ENCODE peak calls at places on chromosomes 6 and 20, in ten cellular contexts. A is Peyer's patch, P is endothelial cell of umbilical vein, O is tibial artery, R is sigmoid colon, F is right atrium auricular region, T is pancreas, Q is body of pancreas, J is mammary epithelial cell, S is aorta. M is an unnamed sample. For H3K36me3 and H3K4me1, the result is how much of the 10 kb centered on the place peaks cover.

GRCh38 chr6:154919806-154920205 is 75.3 kb upstream of the TIAM2 start:
- DNase-seq in S (no peak), P (no peak), T (no peak), Q (no peak), J (no peak), R (peak), A (no peak), O (no peak), F (no peak), M (no peak)

GRCh38 chr6:98839788-98840361 is 5.5 kb downstream of the POU3F2 start:
- DNase-seq in P (no peak), J (no peak), R (no peak), F (no peak), S (no peak), A (no peak), O (no peak), T (no peak), Q (no peak), M (no peak)

GRCh38 chr6:1200706-1201105 is 111.2 kb upstream of the FOXQ1 start:
- DNase-seq in T (no peak), O (no peak), Q (no peak), A (no peak), S (no peak), J (no peak), F (no peak), P (no peak), R (no peak), M (no peak)

GRCh38 chr20:60139663-60140446 is 181.6 kb downstream of the CDH26 start:
- DNase-seq in S (no peak), J (no peak), F (no peak), A (no peak), P (no peak), Q (no peak), O (no peak), T (no peak), R (no peak), M (no peak)

GRCh38 chr20:62902926-62903615 is 23.2 kb downstream of the DIDO1 start:
- DNase-seq in J (peak), S (no peak), A (no peak), R (no peak), Q (no peak), F (no peak), P (no peak), O (no peak), T (no peak), M (no peak)

GRCh38 chr6:139028242-139028657 is 295 bp upstream of the ABRACL start:
- DNase-seq in F (no peak), S (no peak), J (no peak), O (no peak), A (no peak), P (no peak), R (no peak), Q (peak), T (no peak), M (no peak)

GRCh38 chr6:70412797-70413113 is 553 bp upstream of the FAM135A start:
- DNase-seq in S (no peak), R (no peak), P (no peak), J (no peak), Q (no peak), T (no peak), O (no peak), A (no peak), F (no peak), M (no peak)

GRCh38 chr6:112443118-112443641 is 96.0 kb downstream of the RFPL4B start:
- DNase-seq in P (no peak), R (no peak), F (no peak), J (no peak), S (no peak), T (no peak), O (no peak), Q (no peak), A (no peak), M (no peak)

GRCh38 chr6:36858407-36858981 is 16.1 kb downstream of the PPIL1 start:
- DNase-seq in Q (peak), P (no peak), S (no peak), J (no peak), T (no peak), A (no peak), O (no peak), F (peak), R (peak), M (peak)

GRCh38 chr6:45376310-45377040 is 1.3 kb downstream of the SUPT3H start:
- DNase-seq in Q (no peak), J (no peak), T (no peak), S (no peak), A (no peak), R (no peak), F (no peak), O (no peak), P (peak), M (no peak)

GRCh38 chr20:57810511-57811372 is 100.9 kb upstream of the PMEPA1 start:
- DNase-seq in T (no peak), S (peak), J (peak), O (no peak), Q (peak), P (no peak), R (peak), F (no peak), A (peak), M (no peak)

GRCh38 chr6:170165501-170166117 is 125.3 kb downstream of the DLL1 start:
- DNase-seq in F (no peak), O (no peak), R (peak), Q (no peak), J (no peak), A (no peak), T (no peak), S (peak), P (no peak), M (no peak)

GRCh38 chr6:37624121-37624520 is 73.6 kb downstream of the MDGA1 start:
- DNase-seq in P (no peak), A (no peak), S (no peak), Q (no peak), R (no peak), T (no peak), O (no peak), F (no peak), J (peak), M (no peak)

GRCh38 chr6:116210750-116211425 is 43.0 kb downstream of the TSPYL4 start:
- DNase-seq in S (no peak), O (no peak), T (no peak), Q (no peak), P (no peak), F (no peak), R (no peak), A (no peak), J (peak), M (peak)

GRCh38 chr6:90644492-90644891 is 57.6 kb upstream of the MAP3K7 start:
- DNase-seq in P (no peak), O (no peak), T (no peak), R (no peak), A (no peak), S (no peak), Q (no peak), J (no peak), F (no peak), M (no peak)

GRCh38 chr6:27188206-27188884 is 59.2 kb upstream of the PRSS16 start:
- DNase-seq in P (peak), J (peak), F (peak), S (peak), R (peak), Q (peak), O (peak), T (peak), A (peak), M (peak)

GRCh38 chr6:87982134-87982533 is 65.5 kb upstream of the SPACA1 start:
- DNase-seq in P (no peak), T (no peak), O (no peak), F (no peak), R (no peak), J (no peak), S (no peak), A (no peak), Q (no peak), M (no peak)

GRCh38 chr20:32539817-32540675 is 45.1 kb downstream of the NOL4L start:
- DNase-seq in J (no peak), A (peak), Q (peak), O (no peak), T (no peak), P (no peak), S (no peak), R (no peak), F (no peak), M (no peak)

GRCh38 chr6:158474961-158475343 is 84.9 kb upstream of the TMEM181 start:
- DNase-seq in S (no peak), F (no peak), A (no peak), Q (peak), P (peak), T (no peak), R (no peak), O (no peak), J (no peak), M (no peak)

GRCh38 chr20:23320317-23320716 is 30.3 kb upstream of the NXT1 start:
- DNase-seq in T (no peak), J (no peak), P (peak), O (no peak), R (no peak), S (no peak), F (no peak), A (no peak), Q (no peak), M (no peak)

GRCh38 chr6:154511735-154512097 is 1.2 kb upstream of the CNKSR3 start:
- DNase-seq in F (no peak), S (no peak), J (no peak), O (no peak), T (no peak), Q (peak), A (no peak), P (no peak), R (no peak), M (no peak)

GRCh38 chr6:90478278-90478677 is 108.6 kb downstream of the MAP3K7 start:
- DNase-seq in O (no peak), S (no peak), T (no peak), A (no peak), P (no peak), R (no peak), J (no peak), F (no peak), Q (no peak), M (no peak)

GRCh38 chr6:11460001-11460668 is 77.4 kb upstream of the TMEM170B start:
- DNase-seq in J (peak), S (no peak), R (no peak), Q (no peak), P (peak), T (no peak), O (no peak), F (no peak), A (peak), M (peak)

GRCh38 chr6:147621280-147621679 is 112.8 kb downstream of the SAMD5 start:
- DNase-seq in O (peak), A (no peak), P (no peak), R (no peak), F (no peak), S (no peak), T (no peak), Q (peak), J (no peak), M (peak)

GRCh38 chr6:1263039-1263849 is 48.7 kb upstream of the FOXQ1 start:
- DNase-seq in T (no peak), J (no peak), S (no peak), P (no peak), Q (no peak), F (peak), A (no peak), O (no peak), R (no peak), M (no peak)

GRCh38 chr20:36481380-36482043 is 59.8 kb upstream of the MYL9 start:
- DNase-seq in Q (no peak), P (no peak), J (no peak), F (no peak), R (no peak), T (no peak), A (no peak), O (no peak), S (no peak), M (no peak)

GRCh38 chr6:15254074-15254975 is 8.5 kb downstream of the JARID2 start:
- DNase-seq in J (no peak), P (no peak), S (no peak), R (no peak), Q (no peak), F (no peak), A (no peak), O (no peak), T (no peak), M (no peak)

GRCh38 chr6:123518441-123519190 is 118.1 kb downstream of the TRDN start:
- DNase-seq in S (no peak), O (peak), P (no peak), A (no peak), Q (no peak), F (no peak), R (no peak), T (no peak), J (no peak), M (no peak)

GRCh38 chr6:33091957-33092356 is 16.2 kb downstream of the HLA-DPB1 start:
- DNase-seq in A (peak), F (no peak), S (peak), J (no peak), O (peak), T (peak), R (no peak), P (no peak), Q (peak), M (no peak)

GRCh38 chr6:81491486-81492101 is 260.9 kb downstream of the TENT5A start:
- DNase-seq in T (no peak), O (no peak), J (no peak), Q (no peak), R (no peak), F (no peak), S (no peak), P (no peak), A (no peak), M (no peak)

GRCh38 chr20:1174787-1175186 is 10.0 kb downstream of the TMEM74B start:
- DNase-seq in J (no peak), Q (no peak), A (no peak), P (no peak), O (no peak), R (no peak), S (no peak), F (no peak), T (no peak), M (no peak)

GRCh38 chr20:1169224-1169623 is 15.6 kb downstream of the TMEM74B start:
- DNase-seq in A (no peak), S (no peak), P (no peak), J (no peak), Q (no peak), R (no peak), O (no peak), T (no peak), F (no peak), M (no peak)

GRCh38 chr20:1173698-1174097 is 11.1 kb downstream of the TMEM74B start:
- DNase-seq in F (no peak), O (no peak), Q (no peak), J (no peak), T (no peak), S (no peak), P (no peak), A (no peak), R (no peak), M (no peak)

GRCh38 chr20:1166963-1167720 is 17.6 kb downstream of the TMEM74B start:
- DNase-seq in A (no peak), O (no peak), T (no peak), S (no peak), F (no peak), J (no peak), R (no peak), Q (no peak), P (peak), M (no peak)

DNA sequence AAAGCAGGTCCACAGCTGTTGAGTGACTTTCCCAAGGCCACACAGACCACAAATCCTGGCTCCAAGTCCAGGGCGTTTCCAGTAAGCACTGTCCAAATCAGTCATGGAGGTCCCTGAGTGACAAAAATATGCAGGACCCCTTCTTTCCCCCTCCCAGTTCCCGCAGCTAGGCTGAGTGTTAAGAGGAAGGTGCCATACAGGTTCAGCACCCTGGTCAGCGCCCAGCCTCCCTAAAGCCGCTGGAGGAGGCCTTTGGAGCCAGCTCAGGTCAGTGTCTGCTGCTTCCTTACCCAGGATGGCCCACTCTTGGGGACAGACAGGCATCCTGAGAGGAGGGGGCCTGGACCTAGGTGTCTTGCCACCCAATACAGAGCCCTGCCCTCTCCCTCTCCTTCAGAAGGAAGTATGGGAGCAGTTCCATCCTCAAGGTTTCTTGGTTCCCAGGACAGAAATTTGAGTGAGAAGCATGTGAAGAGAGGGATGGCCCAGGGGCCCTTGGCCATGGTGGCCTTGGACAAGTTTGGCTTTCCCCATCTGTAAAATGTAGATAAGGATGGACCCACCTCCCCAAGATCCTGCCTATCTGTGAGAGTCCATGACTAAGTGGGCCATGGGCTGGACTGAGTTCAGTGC is 13.2 kb downstream of the TMEM74B start:
- DNase-seq in S (no peak), Q (no peak), F (no peak), P (peak), A (no peak), R (no peak), T (no peak), O (no peak), J (no peak), M (peak)
- H3K36me3 ChIP-seq in S (under half), Q (under half), F (under half), P (under half), A (under half), R (under half), T (under half), O (half or more), J (under half), M (under half)

GRCh38 chr6:6701864-6702263 is 113.3 kb downstream of the LY86 start:
- DNase-seq in O (no peak), Q (no peak), F (no peak), P (no peak), T (no peak), S (no peak), A (peak), R (peak), J (no peak), M (no peak)
- H3K4me1 ChIP-seq in O (under half), Q (under half), F (under half), P (under half), T (under half), S (under half), A (under half), R (under half), J (under half), M (under half)

GRCh38 chr20:47287609-47288144 is 68.8 kb downstream of the ZMYND8 start:
- DNase-seq in J (no peak), T (no peak), R (no peak), S (peak), A (no peak), F (no peak), P (no peak), O (no peak), Q (no peak), M (no peak)
- H3K36me3 ChIP-seq in J (half or more), T (under half), R (under half), S (under half), A (under half), F (half or more), P (under half), O (half or more), Q (under half), M (under half)

GRCh38 chr6:106253194-106253593 is 72.4 kb downstream of the ATG5 start:
- DNase-seq in P (peak), A (no peak), R (no peak), S (no peak), J (peak), T (no peak), O (no peak), F (no peak), Q (no peak), M (no peak)
- H3K4me1 ChIP-seq in P (under half), A (under half), R (under half), S (under half), J (half or more), T (under half), O (under half), F (under half), Q (under half), M (under half)

DNA sequence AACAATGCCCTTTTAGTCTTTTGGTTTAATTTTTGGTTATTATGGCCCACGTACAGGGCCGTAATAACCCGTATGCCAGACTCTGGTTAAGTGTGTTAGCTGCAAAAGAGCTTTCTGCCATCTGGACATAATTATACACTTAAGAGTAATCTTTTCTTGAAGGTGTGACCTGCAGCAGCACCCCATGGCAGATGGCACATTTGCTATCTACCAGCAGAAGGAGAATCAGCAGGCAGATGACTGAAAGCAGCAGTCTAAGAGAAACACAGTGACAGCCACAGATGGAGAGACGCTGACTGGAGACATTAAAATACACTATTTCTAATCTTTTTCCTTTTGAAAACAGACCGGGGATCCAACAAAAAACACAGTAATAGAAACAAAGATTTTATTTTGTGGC is 18.7 kb downstream of the ASF1A start:
- DNase-seq in P (no peak), Q (no peak), F (no peak), J (no peak), S (no peak), T (no peak), O (no peak), A (no peak), R (no peak), M (no peak)
- H3K36me3 ChIP-seq in P (under half), Q (under half), F (under half), J (under half), S (under half), T (under half), O (half or more), A (under half), R (under half), M (under half)

DNA sequence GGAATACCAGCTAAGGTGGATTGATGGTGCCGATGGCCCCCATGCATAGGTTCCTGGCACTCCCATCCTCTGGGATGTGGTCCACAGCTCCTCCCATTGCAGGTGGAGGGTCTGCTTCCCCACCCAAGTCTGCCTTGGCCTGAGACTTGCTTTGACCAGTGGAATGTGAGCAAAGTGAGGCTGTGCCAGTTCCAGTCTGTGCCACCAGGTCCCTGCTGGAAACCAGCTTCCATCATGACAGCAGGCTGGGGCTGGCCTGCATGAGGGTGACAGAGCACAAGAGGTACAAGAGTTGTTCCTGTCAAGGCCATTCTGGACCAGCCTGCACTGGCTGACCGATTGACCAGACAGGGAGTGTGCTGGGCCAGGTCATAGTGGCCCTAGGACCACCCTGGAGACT is 27.0 kb upstream of the CCR6 start:
- DNase-seq in A (no peak), F (no peak), R (no peak), P (no peak), T (no peak), S (no peak), J (no peak), Q (no peak), O (no peak), M (no peak)
- H3K4me1 ChIP-seq in A (under half), F (under half), R (under half), P (under half), T (under half), S (under half), J (under half), Q (under half), O (under half), M (under half)

DNA sequence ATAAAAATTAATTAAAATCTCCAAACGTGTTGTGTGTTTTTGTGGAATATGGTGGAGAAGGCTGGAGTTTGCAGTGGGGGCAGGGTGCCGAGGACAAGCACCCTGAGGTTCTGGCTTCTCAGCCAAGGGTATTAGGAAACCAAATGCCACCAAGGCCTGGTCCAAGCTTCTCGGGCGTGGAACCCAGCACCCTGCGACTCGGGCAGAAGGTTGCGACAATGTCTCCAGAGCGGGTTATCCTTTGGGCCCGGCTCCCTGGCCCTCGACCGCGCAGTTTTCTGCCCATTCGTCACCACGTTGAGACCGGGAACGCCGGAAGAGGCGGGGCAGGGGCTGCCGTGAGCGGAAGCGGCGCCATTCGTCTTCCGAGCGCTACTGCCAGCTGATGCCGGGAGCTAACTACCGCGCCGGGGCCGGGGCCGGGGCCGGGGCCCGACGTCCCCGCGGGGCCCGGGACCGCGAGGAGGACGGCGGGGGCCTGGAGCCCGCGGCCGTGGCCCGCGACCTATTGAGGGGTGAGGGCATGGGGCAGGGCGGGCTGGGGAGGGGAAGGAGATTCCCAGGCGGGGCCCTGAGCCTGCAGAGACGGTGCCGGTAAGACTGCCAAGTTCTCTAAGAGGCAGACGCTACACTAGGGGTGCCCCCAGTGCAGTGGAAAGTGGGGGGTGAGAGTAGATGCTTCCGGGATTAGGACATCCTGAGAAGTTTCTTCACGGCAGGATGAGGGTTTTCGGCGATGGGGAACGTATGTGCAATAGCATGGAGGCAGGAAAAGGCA is at the start of gene RRP36:
- DNase-seq in O (peak), P (peak), R (peak), F (peak), T (peak), S (peak), J (peak), A (peak), Q (peak), M (peak)
- H3K36me3 ChIP-seq in O (under half), P (under half), R (under half), F (half or more), T (under half), S (under half), J (under half), A (under half), Q (under half), M (under half)

GRCh38 chr6:129646140-129646569 is 63.8 kb downstream of the ARHGAP18 start:
- DNase-seq in O (no peak), T (no peak), A (no peak), R (no peak), P (no peak), Q (no peak), F (no peak), J (no peak), S (no peak), M (no peak)
- H3K4me1 ChIP-seq in O (under half), T (half or more), A (under half), R (under half), P (half or more), Q (half or more), F (under half), J (under half), S (under half), M (under half)

M was measured in testis.